ENCODE peak calls at places on chromosomes 11 and 22, in nine cellular contexts. N is ureter; K is fibroblast of villous mesenchyme; T is T-helper 2 cell; L is pulmonary artery endothelial cell; B is H4; U is mesendoderm; D is stomach; X is stimulated activated CD4-positive, alpha-beta T cell treated with anti-CD3 and anti-CD28 coated beads, Interleukin-4, amount 100 ng/mL, for 4 hours. G is an unnamed sample.

GRCh38 chr11:126163074-126163700 is 48.3 kb downstream of the RPUSD4 start:
- DNase-seq in N (no peak), K (peak), T (no peak), L (no peak), B (no peak), U (peak), D (no peak), X (no peak), G (no peak)

GRCh38 chr11:2570841-2571597 is 126.2 kb downstream of the KCNQ1 start:
- DNase-seq in N (no peak), K (no peak), T (no peak), L (no peak), B (no peak), U (no peak), D (no peak), X (no peak), G (no peak)

GRCh38 chr11:48879256-48879655 is 104.4 kb downstream of the TRIM51G start:
- DNase-seq in N (no peak), K (no peak), T (no peak), L (no peak), B (no peak), U (no peak), D (no peak), X (no peak), G (no peak)

GRCh38 chr11:104650234-104650633 is 248.0 kb downstream of the CASP12 start:
- DNase-seq in N (no peak), K (no peak), T (no peak), L (no peak), B (no peak), U (peak), D (no peak), X (no peak), G (no peak)

GRCh38 chr11:95563173-95563572 is 226.4 kb downstream of the FAM76B start:
- DNase-seq in N (no peak), K (no peak), T (no peak), L (no peak), B (no peak), U (peak), D (no peak), X (no peak), G (no peak)

GRCh38 chr22:36377022-36377631 is 10.6 kb downstream of the MYH9 start:
- DNase-seq in N (no peak), K (no peak), T (peak), L (no peak), B (no peak), U (no peak), D (no peak), X (no peak), G (no peak)

GRCh38 chr11:65571420-65571819 is 918 bp upstream of the FAM89B start:
- DNase-seq in N (no peak), K (no peak), T (no peak), L (no peak), B (no peak), U (no peak), D (no peak), X (no peak), G (no peak)

GRCh38 chr22:22210375-22210774 is 34.2 kb upstream of the VPREB1 start:
- DNase-seq in N (no peak), K (peak), T (no peak), L (peak), B (peak), U (no peak), D (no peak), X (peak), G (no peak)

GRCh38 chr11:6618117-6619020 is 853 bp downstream of the TPP1 start:
- DNase-seq in N (peak), K (peak), T (peak), L (peak), B (peak), U (peak), D (peak), X (peak), G (peak)

GRCh38 chr11:78226684-78227680 is 38.3 kb downstream of the USP35 start:
- DNase-seq in N (no peak), K (no peak), T (no peak), L (no peak), B (no peak), U (no peak), D (no peak), X (no peak), G (no peak)

GRCh38 chr11:123363556-123363955 is 66.5 kb upstream of the GRAMD1B start:
- DNase-seq in N (no peak), K (no peak), T (no peak), L (no peak), B (no peak), U (no peak), D (no peak), X (no peak), G (no peak)

GRCh38 chr22:40529817-40530216 is 106.7 kb downstream of the MRTFA start:
- DNase-seq in N (no peak), K (no peak), T (no peak), L (no peak), B (no peak), U (no peak), D (no peak), X (no peak), G (no peak)

GRCh38 chr22:43543522-43544281 is 131.9 kb downstream of the MPPED1 start:
- DNase-seq in N (no peak), K (no peak), T (no peak), L (no peak), B (no peak), U (no peak), D (no peak), X (no peak), G (no peak)

GRCh38 chr11:70068950-70069349 is 9.2 kb upstream of the ANO1 start:
- DNase-seq in N (no peak), K (no peak), T (no peak), L (no peak), B (no peak), U (no peak), D (no peak), X (no peak), G (no peak)

GRCh38 chr22:38267086-38267485 is 5.7 kb downstream of the TMEM184B start:
- DNase-seq in N (no peak), K (peak), T (peak), L (peak), B (no peak), U (no peak), D (no peak), X (peak), G (no peak)

GRCh38 chr22:46055176-46055850 is 78.4 kb upstream of the WNT7B start:
- DNase-seq in N (no peak), K (no peak), T (no peak), L (no peak), B (no peak), U (no peak), D (peak), X (no peak), G (no peak)

GRCh38 chr22:43186272-43187170 is at the start of gene TTLL12:
- DNase-seq in N (no peak), K (peak), T (peak), L (no peak), B (no peak), U (peak), D (peak), X (peak), G (peak)

GRCh38 chr22:20528405-20528978 is 21.1 kb downstream of the MED15 start:
- DNase-seq in N (no peak), K (no peak), T (no peak), L (no peak), B (no peak), U (no peak), D (no peak), X (no peak), G (no peak)

GRCh38 chr11:7154881-7155344 is 66.1 kb downstream of the RBMXL2 start:
- DNase-seq in N (no peak), K (peak), T (no peak), L (no peak), B (peak), U (no peak), D (no peak), X (no peak), G (no peak)

GRCh38 chr11:17206448-17206847 is 1.3 kb downstream of the PIK3C2A start:
- DNase-seq in N (no peak), K (no peak), T (no peak), L (no peak), B (no peak), U (no peak), D (no peak), X (no peak), G (no peak)

GRCh38 chr11:95100191-95100648 is 10.6 kb downstream of the ENDOD1 start:
- DNase-seq in N (no peak), K (no peak), T (no peak), L (no peak), B (no peak), U (peak), D (no peak), X (no peak), G (no peak)